ENCODE peak calls at places on chromosome 1, in six cellular contexts. Y, S, C, B, W and O are unnamed samples.

GRCh38 chr1:150513275-150513885 is 2.2 kb upstream of the FALEC start:
- DNase-seq in C (no peak), S (no peak), W (no peak), B (no peak), Y (no peak), O (peak; percentile 30)

GRCh38 chr1:7574121-7575040 is 196.7 kb upstream of the VAMP3 start:
- DNase-seq in C (peak; percentile 27), S (no peak), Y (no peak), B (no peak), W (no peak), O (no peak)

GRCh38 chr1:15559189-15559815 is 25.5 kb downstream of the AGMAT start:
- DNase-seq in Y (no peak), W (no peak), B (no peak), C (no peak), S (no peak), O (no peak)

GRCh38 chr1:243950166-243950565 is 100.1 kb upstream of the AKT3 start:
- DNase-seq in S (no peak), B (no peak), C (peak; percentile 27), Y (no peak), W (no peak), O (peak; percentile 82)

GRCh38 chr1:19453843-19454242 is 31.5 kb downstream of the CAPZB start:
- DNase-seq in Y (no peak), B (no peak), S (no peak), C (no peak), W (no peak), O (no peak)

GRCh38 chr1:36707221-36707620 is 224.5 kb upstream of the CSF3R start:
- DNase-seq in W (no peak), Y (no peak), S (no peak), C (no peak), B (no peak), O (no peak)

GRCh38 chr1:165376041-165376810 is 19.7 kb upstream of the LMX1A start:
- DNase-seq in Y (peak; percentile 13), B (peak; percentile 5), C (peak; percentile 86), S (peak; percentile 60), W (no peak), O (peak; percentile 77)

GRCh38 chr1:71028981-71029380 is 18.6 kb downstream of the PTGER3 start:
- DNase-seq in S (no peak), W (no peak), B (no peak), C (no peak), Y (no peak), O (no peak)

GRCh38 chr1:161421456-161421855 is 53.8 kb upstream of the CFAP126 start:
- DNase-seq in C (no peak), W (no peak), B (no peak), S (no peak), Y (no peak), O (no peak)

GRCh38 chr1:42684139-42684538 is 1.9 kb downstream of the YBX1 start:
- DNase-seq in Y (no peak), W (peak; percentile 22), C (no peak), S (peak; percentile 20), B (no peak), O (peak; percentile 22)

GRCh38 chr1:43348343-43348808 is 10.4 kb upstream of the CDC20 start:
- DNase-seq in C (no peak), Y (no peak), S (no peak), W (no peak), B (no peak), O (no peak)

GRCh38 chr1:177448652-177449351 is 278.0 kb downstream of the BRINP2 start:
- DNase-seq in W (no peak), Y (no peak), C (no peak), S (no peak), B (no peak), O (no peak)

GRCh38 chr1:2492091-2492490 is 16.0 kb downstream of the PLCH2 start:
- DNase-seq in S (no peak), B (no peak), W (no peak), Y (no peak), C (no peak), O (no peak)

GRCh38 chr1:235942625-235942934 is 75.9 kb upstream of the LYST start:
- DNase-seq in B (no peak), Y (no peak), S (no peak), W (no peak), C (peak; percentile 82), O (no peak)

GRCh38 chr1:86515597-86515996 is 31.3 kb upstream of the CLCA4 start:
- DNase-seq in W (no peak), B (no peak), Y (no peak), S (peak; percentile 57), C (no peak), O (peak; percentile 10)

GRCh38 chr1:238451781-238452310 is 561.1 kb upstream of the ZP4 start:
- DNase-seq in Y (no peak), W (no peak), B (no peak), S (no peak), C (no peak), O (peak; percentile 19)

GRCh38 chr1:115098979-115099692 is 9.8 kb upstream of the TSPAN2 start:
- DNase-seq in W (no peak), S (no peak), Y (peak; percentile 94), C (no peak), B (peak; percentile 73), O (no peak)

GRCh38 chr1:65343286-65343685 is 33.9 kb downstream of the DNAJC6 start:
- DNase-seq in W (no peak), Y (no peak), B (no peak), C (no peak), S (no peak), O (peak; percentile 81)

GRCh38 chr1:67552336-67552759 is 122.1 kb upstream of the SERBP1 start:
- DNase-seq in C (no peak), S (no peak), Y (no peak), W (no peak), B (no peak), O (no peak)

GRCh38 chr1:98045211-98046030 is 124.6 kb upstream of the DPYD start:
- DNase-seq in Y (no peak), C (no peak), B (no peak), S (peak; percentile 16), W (peak; percentile 60), O (peak; percentile 75)

GRCh38 chr1:19165501-19165900 is 44.6 kb downstream of the UBR4 start:
- DNase-seq in C (no peak), W (no peak), S (no peak), Y (no peak), B (no peak), O (no peak)

DNA sequence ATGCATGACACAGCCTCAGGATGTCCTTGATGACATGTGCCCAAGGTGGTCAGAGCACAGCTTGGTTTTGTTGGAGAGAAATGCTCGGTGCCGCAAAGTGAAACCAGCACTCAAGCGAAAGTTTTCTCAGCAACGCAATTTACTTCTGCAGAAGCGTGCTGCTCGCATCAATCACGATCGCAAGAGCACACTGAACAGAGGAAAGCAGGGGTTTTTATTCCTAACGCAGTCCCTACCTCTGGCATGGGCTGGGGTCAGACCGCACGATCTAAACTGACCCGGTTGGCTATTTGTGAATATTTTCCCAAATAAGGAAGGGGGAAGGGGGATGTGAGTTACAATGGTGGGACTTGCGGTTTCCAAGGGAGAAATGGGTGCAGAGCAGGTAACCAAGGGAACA is 809 bp upstream of the ZNF669 start:
- DNase-seq in W (no peak), S (no peak), B (no peak), Y (no peak), C (no peak), O (no peak)
- H3K4me3 ChIP-seq in W (no peak overlapping the region), S (no peak overlapping the region), B (no peak overlapping the region), Y (no peak overlapping the region), C (peak overlapping the region; percentile 87), O (peak overlapping the region; percentile 88)

GRCh38 chr1:117928881-117929339 is 511 bp downstream of the GDAP2 start:
- DNase-seq in W (peak; percentile 62), Y (no peak), B (peak; percentile 36), C (peak; percentile 24), S (peak; percentile 79), O (peak; percentile 81)

GRCh38 chr1:117930484-117930883 is 945 bp downstream of the WDR3 start:
- DNase-seq in Y (no peak), C (no peak), W (no peak), S (peak; percentile 0), B (no peak), O (peak; percentile 37)

GRCh38 chr1:117929340-117930172 is at the start of the genes GDAP2 and WDR3:
- DNase-seq in B (peak; percentile 95), Y (peak; percentile 94), W (peak; percentile 98), S (peak; percentile 99), C (peak; percentile 94), O (peak; percentile 99)

GRCh38 chr1:117932576-117932975 is 3.0 kb downstream of the WDR3 start:
- DNase-seq in Y (no peak), C (no peak), B (no peak), W (no peak), S (no peak), O (no peak)

GRCh38 chr1:117930173-117930447 is 571 bp downstream of the WDR3 start:
- DNase-seq in S (no peak), W (no peak), Y (no peak), B (no peak), C (no peak), O (no peak)
- H3K4me3 ChIP-seq in S (peak overlapping the region; percentile 88), W (peak overlapping the region; percentile 99), Y (peak overlapping the region; percentile 94), B (peak overlapping the region; percentile 90), C (peak overlapping the region; percentile 88), O (peak overlapping the region; percentile 98)

GRCh38 chr1:91828007-91828321 is 58.0 kb downstream of the TGFBR3 start:
- DNase-seq in W (peak; percentile 14), Y (no peak), S (no peak), B (no peak), C (no peak), O (no peak)

GRCh38 chr1:91830242-91831131 is 55.5 kb downstream of the TGFBR3 start:
- DNase-seq in C (peak; percentile 90), Y (no peak), W (peak; percentile 20), B (no peak), S (no peak), O (peak; percentile 82)

GRCh38 chr1:91829293-91830153 is 56.4 kb downstream of the TGFBR3 start:
- DNase-seq in S (no peak), W (no peak), B (no peak), Y (no peak), C (no peak), O (no peak)

GRCh38 chr1:91827094-91828006 is 58.6 kb downstream of the TGFBR3 start:
- DNase-seq in W (no peak), B (no peak), C (peak; percentile 83), S (no peak), Y (no peak), O (no peak)

DNA sequence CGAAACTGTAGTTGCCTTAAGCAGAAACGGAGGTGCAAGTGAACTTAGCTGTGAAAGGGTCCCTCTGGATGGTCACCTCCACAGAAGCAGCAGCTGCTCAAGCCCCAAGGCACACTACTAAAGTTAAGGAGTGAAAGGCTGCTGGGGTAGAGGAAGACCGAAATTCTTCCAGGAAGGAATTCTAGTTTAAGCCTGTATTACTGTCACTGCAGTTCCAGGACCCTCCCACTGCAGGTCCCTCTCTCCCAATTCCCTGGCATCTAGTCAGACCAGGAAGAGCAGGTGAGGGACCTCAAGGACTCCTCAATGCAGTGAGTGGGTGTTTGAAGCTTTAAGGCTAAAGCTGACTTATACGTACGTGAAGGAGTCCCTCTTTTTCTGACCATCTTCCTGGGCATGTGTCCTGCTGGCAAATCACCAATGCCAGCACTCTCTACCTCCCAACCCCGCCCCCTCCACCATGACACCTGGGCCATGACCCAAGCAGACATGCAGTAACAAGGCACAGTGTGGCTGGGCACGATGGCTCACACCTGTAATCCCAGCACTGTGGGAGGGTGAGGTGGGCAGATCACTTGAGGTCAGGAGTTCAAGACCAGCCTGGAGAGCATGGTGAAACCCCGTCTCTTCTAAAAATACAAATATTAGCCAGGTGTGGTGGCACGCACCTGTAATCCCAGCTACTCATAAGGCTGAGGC is 57.2 kb downstream of the TGFBR3 start:
- DNase-seq in Y (no peak), C (no peak), B (no peak), W (no peak), S (no peak), O (no peak)
- H3K4me3 ChIP-seq in Y (no peak overlapping the region), C (no peak overlapping the region), B (no peak overlapping the region), W (no peak overlapping the region), S (no peak overlapping the region), O (no peak overlapping the region)

GRCh38 chr1:24535021-24535424 is 20.9 kb upstream of the NCMAP start:
- DNase-seq in S (no peak), Y (peak; percentile 84), W (no peak), C (no peak), B (peak; percentile 69), O (no peak)
- H3K4me3 ChIP-seq in S (no peak overlapping the region), Y (peak overlapping the region; percentile 71), W (no peak overlapping the region), C (peak overlapping the region; percentile 15), B (peak overlapping the region; percentile 48), O (no peak overlapping the region)